ENCODE peak calls at places on chromosomes 7 and 10, in four cellular contexts. One of them, this sample, is unnamed.

GRCh38 chr10:13840036-13840435 is 253.3 kb downstream of the PRPF18 start:
- ATAC-seq in right cardiac atrium: no peak
- ATAC-seq in left ventricle myocardium superior: peak
- ATAC-seq in Right ventricle myocardium inferior: no peak
- ATAC-seq in this sample: peak

GRCh38 chr10:79159141-79159619 is 90.4 kb downstream of the ZMIZ1 start:
- ATAC-seq in right cardiac atrium: peak
- ATAC-seq in left ventricle myocardium superior: peak
- ATAC-seq in Right ventricle myocardium inferior: peak
- ATAC-seq in this sample: peak

GRCh38 chr10:118986815-118987790 is 42.4 kb upstream of the NANOS1 start:
- ATAC-seq in right cardiac atrium: no peak
- ATAC-seq in left ventricle myocardium superior: no peak
- ATAC-seq in Right ventricle myocardium inferior: no peak
- ATAC-seq in this sample: no peak

GRCh38 chr7:29270979-29271658 is 76.5 kb downstream of the CHN2 start:
- ATAC-seq in right cardiac atrium: no peak
- ATAC-seq in left ventricle myocardium superior: no peak
- ATAC-seq in Right ventricle myocardium inferior: no peak
- ATAC-seq in this sample: no peak

GRCh38 chr10:93204494-93205485 is 131.1 kb downstream of the CYP26A1 start:
- ATAC-seq in right cardiac atrium: no peak
- ATAC-seq in left ventricle myocardium superior: no peak
- ATAC-seq in Right ventricle myocardium inferior: no peak
- ATAC-seq in this sample: no peak

GRCh38 chr10:44958196-44958896 is 1.3 kb upstream of the RASSF4 start:
- ATAC-seq in right cardiac atrium: peak
- ATAC-seq in left ventricle myocardium superior: peak
- ATAC-seq in Right ventricle myocardium inferior: peak
- ATAC-seq in this sample: no peak

GRCh38 chr7:130037703-130038102 is 13.5 kb downstream of the ZC3HC1 start:
- ATAC-seq in right cardiac atrium: no peak
- ATAC-seq in left ventricle myocardium superior: no peak
- ATAC-seq in Right ventricle myocardium inferior: no peak
- ATAC-seq in this sample: peak

GRCh38 chr7:115722302-115722701 is 308.3 kb downstream of the TFEC start:
- ATAC-seq in right cardiac atrium: no peak
- ATAC-seq in left ventricle myocardium superior: no peak
- ATAC-seq in Right ventricle myocardium inferior: no peak
- ATAC-seq in this sample: no peak

GRCh38 chr10:93954726-93955363 is 38.9 kb upstream of the PLCE1 start:
- ATAC-seq in right cardiac atrium: no peak
- ATAC-seq in left ventricle myocardium superior: no peak
- ATAC-seq in Right ventricle myocardium inferior: no peak
- ATAC-seq in this sample: peak

GRCh38 chr7:131363719-131364118 is 36.0 kb downstream of the MKLN1 start:
- ATAC-seq in right cardiac atrium: no peak
- ATAC-seq in left ventricle myocardium superior: no peak
- ATAC-seq in Right ventricle myocardium inferior: no peak
- ATAC-seq in this sample: no peak

GRCh38 chr10:73873843-73874215 is 526 bp downstream of the CAMK2G start:
- ATAC-seq in right cardiac atrium: peak
- ATAC-seq in left ventricle myocardium superior: no peak
- ATAC-seq in Right ventricle myocardium inferior: no peak
- ATAC-seq in this sample: no peak

GRCh38 chr7:94352854-94353253 is 41.8 kb upstream of the COL1A2 start:
- ATAC-seq in right cardiac atrium: no peak
- ATAC-seq in left ventricle myocardium superior: no peak
- ATAC-seq in Right ventricle myocardium inferior: no peak
- ATAC-seq in this sample: no peak

GRCh38 chr7:16933296-16934248 is 51.8 kb upstream of the AGR3 start:
- ATAC-seq in right cardiac atrium: peak
- ATAC-seq in left ventricle myocardium superior: peak
- ATAC-seq in Right ventricle myocardium inferior: peak
- ATAC-seq in this sample: no peak

GRCh38 chr10:112985701-112986510 is 35.9 kb downstream of the TCF7L2 start:
- ATAC-seq in right cardiac atrium: peak
- ATAC-seq in left ventricle myocardium superior: peak
- ATAC-seq in Right ventricle myocardium inferior: peak
- ATAC-seq in this sample: peak

GRCh38 chr10:35933940-35934636 is 292.0 kb upstream of the FZD8 start:
- ATAC-seq in right cardiac atrium: no peak
- ATAC-seq in left ventricle myocardium superior: no peak
- ATAC-seq in Right ventricle myocardium inferior: no peak
- ATAC-seq in this sample: no peak

GRCh38 chr10:12590682-12591642 is 241.6 kb downstream of the CAMK1D start:
- ATAC-seq in right cardiac atrium: no peak
- ATAC-seq in left ventricle myocardium superior: no peak
- ATAC-seq in Right ventricle myocardium inferior: no peak
- ATAC-seq in this sample: no peak

GRCh38 chr10:69760086-69760485 is 41.6 kb upstream of the COL13A1 start:
- ATAC-seq in right cardiac atrium: no peak
- ATAC-seq in left ventricle myocardium superior: no peak
- ATAC-seq in Right ventricle myocardium inferior: no peak
- ATAC-seq in this sample: no peak

GRCh38 chr10:125283191-125283590 is 122.8 kb upstream of the CTBP2 start:
- ATAC-seq in right cardiac atrium: no peak
- ATAC-seq in left ventricle myocardium superior: no peak
- ATAC-seq in Right ventricle myocardium inferior: no peak
- ATAC-seq in this sample: no peak

GRCh38 chr10:64376169-64376568 is 855.0 kb downstream of the REEP3 start:
- ATAC-seq in right cardiac atrium: no peak
- ATAC-seq in left ventricle myocardium superior: no peak
- ATAC-seq in Right ventricle myocardium inferior: no peak
- ATAC-seq in this sample: no peak

GRCh38 chr7:47379629-47380324 is 202.1 kb downstream of the TNS3 start:
- ATAC-seq in right cardiac atrium: peak
- ATAC-seq in left ventricle myocardium superior: peak
- ATAC-seq in Right ventricle myocardium inferior: peak
- ATAC-seq in this sample: peak

GRCh38 chr7:124762611-124763143 is 2.9 kb downstream of the GPR37 start:
- ATAC-seq in right cardiac atrium: no peak
- ATAC-seq in left ventricle myocardium superior: no peak
- ATAC-seq in Right ventricle myocardium inferior: no peak
- ATAC-seq in this sample: no peak

GRCh38 chr7:137835486-137836112 is 11.2 kb downstream of the DGKI start:
- ATAC-seq in right cardiac atrium: no peak
- ATAC-seq in left ventricle myocardium superior: no peak
- ATAC-seq in Right ventricle myocardium inferior: no peak
- ATAC-seq in this sample: no peak

GRCh38 chr10:132665946-132666732 is 119.8 kb downstream of the NKX6-2 start:
- ATAC-seq in right cardiac atrium: no peak
- ATAC-seq in left ventricle myocardium superior: no peak
- ATAC-seq in Right ventricle myocardium inferior: no peak
- ATAC-seq in this sample: peak

GRCh38 chr10:70769121-70769520 is 16.1 kb downstream of the TBATA start:
- ATAC-seq in right cardiac atrium: no peak
- ATAC-seq in left ventricle myocardium superior: no peak
- ATAC-seq in Right ventricle myocardium inferior: no peak
- ATAC-seq in this sample: no peak

GRCh38 chr10:6494934-6495592 is 85.0 kb downstream of the PRKCQ start:
- ATAC-seq in right cardiac atrium: no peak
- ATAC-seq in left ventricle myocardium superior: no peak
- ATAC-seq in Right ventricle myocardium inferior: no peak
- ATAC-seq in this sample: no peak

GRCh38 chr7:32490127-32490796 is at the start of gene LSM5:
- ATAC-seq in right cardiac atrium: peak
- ATAC-seq in left ventricle myocardium superior: peak
- ATAC-seq in Right ventricle myocardium inferior: peak
- ATAC-seq in this sample: peak

GRCh38 chr10:35422236-35422635 is 85.9 kb downstream of the CCNY start:
- ATAC-seq in right cardiac atrium: peak
- ATAC-seq in left ventricle myocardium superior: peak
- ATAC-seq in Right ventricle myocardium inferior: no peak
- ATAC-seq in this sample: peak

GRCh38 chr10:92727141-92727540 is 37.4 kb downstream of the HHEX start:
- ATAC-seq in right cardiac atrium: no peak
- ATAC-seq in left ventricle myocardium superior: no peak
- ATAC-seq in Right ventricle myocardium inferior: no peak
- ATAC-seq in this sample: no peak

GRCh38 chr7:25002826-25003225 is 22.8 kb upstream of the OSBPL3 start:
- ATAC-seq in right cardiac atrium: no peak
- ATAC-seq in left ventricle myocardium superior: no peak
- ATAC-seq in Right ventricle myocardium inferior: no peak
- ATAC-seq in this sample: no peak

This sample was measured in SK-N-SH treated with all-trans-retinoic acid at 6 μM for 48 hours.